ENCODE peak calls at places on chromosome 9, in nine cellular contexts. One of them, this sample, is unnamed.

GRCh38 chr9:79581388-79581787 is 9.6 kb downstream of the TLE4 start:
- DNase-seq in Panc1: no peak
- DNase-seq in heart left ventricle: no peak
- DNase-seq in stomach: peak
- DNase-seq in cardiac muscle cell: no peak
- DNase-seq in PC-9: no peak
- DNase-seq in lung: no peak
- DNase-seq in psoas muscle: no peak
- DNase-seq in neural progenitor cell: no peak
- DNase-seq in this sample: no peak

GRCh38 chr9:37906312-37907239 is 2.6 kb upstream of the SLC25A51 start:
- DNase-seq in psoas muscle: no peak
- DNase-seq in lung: no peak
- DNase-seq in cardiac muscle cell: no peak
- DNase-seq in Panc1: no peak
- DNase-seq in PC-9: no peak
- DNase-seq in neural progenitor cell: no peak
- DNase-seq in heart left ventricle: no peak
- DNase-seq in stomach: no peak
- DNase-seq in this sample: no peak

GRCh38 chr9:18359335-18359734 is 114.6 kb upstream of the ADAMTSL1 start:
- DNase-seq in heart left ventricle: no peak
- DNase-seq in Panc1: no peak
- DNase-seq in stomach: no peak
- DNase-seq in psoas muscle: no peak
- DNase-seq in lung: no peak
- DNase-seq in cardiac muscle cell: no peak
- DNase-seq in PC-9: no peak
- DNase-seq in neural progenitor cell: no peak
- DNase-seq in this sample: no peak

GRCh38 chr9:114811301-114811700 is 5.5 kb upstream of the TNFSF15 start:
- DNase-seq in stomach: peak
- DNase-seq in psoas muscle: no peak
- DNase-seq in cardiac muscle cell: no peak
- DNase-seq in neural progenitor cell: no peak
- DNase-seq in PC-9: no peak
- DNase-seq in lung: no peak
- DNase-seq in Panc1: no peak
- DNase-seq in heart left ventricle: no peak
- DNase-seq in this sample: no peak

GRCh38 chr9:38724749-38725148 is 4.8 kb upstream of the FAM240B start:
- DNase-seq in lung: no peak
- DNase-seq in Panc1: no peak
- DNase-seq in cardiac muscle cell: no peak
- DNase-seq in psoas muscle: no peak
- DNase-seq in PC-9: no peak
- DNase-seq in stomach: no peak
- DNase-seq in heart left ventricle: no peak
- DNase-seq in neural progenitor cell: no peak
- DNase-seq in this sample: no peak

GRCh38 chr9:114805670-114806551 is at the start of gene TNFSF15:
- DNase-seq in psoas muscle: peak
- DNase-seq in lung: peak
- DNase-seq in cardiac muscle cell: peak
- DNase-seq in heart left ventricle: no peak
- DNase-seq in Panc1: no peak
- DNase-seq in PC-9: peak
- DNase-seq in stomach: peak
- DNase-seq in neural progenitor cell: peak
- DNase-seq in this sample: no peak

GRCh38 chr9:137461663-137462395 is 2.7 kb upstream of the NSMF start:
- DNase-seq in Panc1: no peak
- DNase-seq in psoas muscle: peak
- DNase-seq in lung: peak
- DNase-seq in stomach: peak
- DNase-seq in neural progenitor cell: peak
- DNase-seq in PC-9: no peak
- DNase-seq in cardiac muscle cell: peak
- DNase-seq in heart left ventricle: peak
- DNase-seq in this sample: peak

GRCh38 chr9:16705121-16705604 is 165.3 kb downstream of the BNC2 start:
- DNase-seq in stomach: peak
- DNase-seq in lung: peak
- DNase-seq in psoas muscle: peak
- DNase-seq in heart left ventricle: peak
- DNase-seq in Panc1: peak
- DNase-seq in neural progenitor cell: peak
- DNase-seq in cardiac muscle cell: peak
- DNase-seq in PC-9: peak
- DNase-seq in this sample: peak

GRCh38 chr9:137089232-137089947 is 2.6 kb downstream of the MAN1B1 start:
- DNase-seq in stomach: no peak
- DNase-seq in lung: no peak
- DNase-seq in psoas muscle: no peak
- DNase-seq in heart left ventricle: no peak
- DNase-seq in cardiac muscle cell: no peak
- DNase-seq in PC-9: no peak
- DNase-seq in Panc1: no peak
- DNase-seq in neural progenitor cell: no peak
- DNase-seq in this sample: no peak

GRCh38 chr9:91978739-91979414 is 28.8 kb upstream of the ROR2 start:
- DNase-seq in psoas muscle: no peak
- DNase-seq in neural progenitor cell: peak
- DNase-seq in Panc1: no peak
- DNase-seq in cardiac muscle cell: peak
- DNase-seq in stomach: peak
- DNase-seq in PC-9: peak
- DNase-seq in lung: no peak
- DNase-seq in heart left ventricle: no peak
- DNase-seq in this sample: no peak

GRCh38 chr9:127133739-127134167 is 11.3 kb upstream of the ANGPTL2 start:
- DNase-seq in stomach: peak
- DNase-seq in heart left ventricle: peak
- DNase-seq in Panc1: no peak
- DNase-seq in neural progenitor cell: peak
- DNase-seq in lung: no peak
- DNase-seq in cardiac muscle cell: peak
- DNase-seq in PC-9: no peak
- DNase-seq in psoas muscle: peak
- DNase-seq in this sample: peak

GRCh38 chr9:136917902-136918301 is 26.6 kb downstream of the FBXW5 start:
- DNase-seq in neural progenitor cell: no peak
- DNase-seq in heart left ventricle: no peak
- DNase-seq in PC-9: no peak
- DNase-seq in Panc1: no peak
- DNase-seq in lung: no peak
- DNase-seq in cardiac muscle cell: no peak
- DNase-seq in psoas muscle: no peak
- DNase-seq in stomach: no peak
- DNase-seq in this sample: no peak

GRCh38 chr9:137445930-137446431 is 4.8 kb upstream of the ENTPD8 start:
- DNase-seq in heart left ventricle: no peak
- DNase-seq in psoas muscle: peak
- DNase-seq in lung: no peak
- DNase-seq in cardiac muscle cell: no peak
- DNase-seq in stomach: no peak
- DNase-seq in neural progenitor cell: no peak
- DNase-seq in Panc1: no peak
- DNase-seq in PC-9: no peak
- DNase-seq in this sample: no peak

GRCh38 chr9:89363311-89363670 is 45.0 kb downstream of the SECISBP2 start:
- DNase-seq in Panc1: no peak
- DNase-seq in PC-9: no peak
- DNase-seq in psoas muscle: no peak
- DNase-seq in stomach: no peak
- DNase-seq in cardiac muscle cell: no peak
- DNase-seq in heart left ventricle: peak
- DNase-seq in neural progenitor cell: no peak
- DNase-seq in lung: no peak
- DNase-seq in this sample: peak

GRCh38 chr9:109437286-109437685 is 60.8 kb downstream of the PTPN3 start:
- DNase-seq in psoas muscle: no peak
- DNase-seq in PC-9: no peak
- DNase-seq in cardiac muscle cell: no peak
- DNase-seq in heart left ventricle: peak
- DNase-seq in stomach: no peak
- DNase-seq in Panc1: no peak
- DNase-seq in lung: no peak
- DNase-seq in neural progenitor cell: no peak
- DNase-seq in this sample: no peak
- H3K27ac ChIP-seq in psoas muscle: peak
- H3K27ac ChIP-seq in PC-9: no peak
- H3K27ac ChIP-seq in cardiac muscle cell: peak
- H3K27ac ChIP-seq in heart left ventricle: peak
- H3K27ac ChIP-seq in stomach: no peak
- H3K27ac ChIP-seq in Panc1: no peak
- H3K27ac ChIP-seq in lung: no peak
- H3K27ac ChIP-seq in neural progenitor cell: no peak
- H3K27ac ChIP-seq in this sample: no peak

GRCh38 chr9:134325096-134325812 is 1.0 kb upstream of the RXRA start:
- DNase-seq in stomach: peak
- DNase-seq in PC-9: peak
- DNase-seq in lung: peak
- DNase-seq in Panc1: no peak
- DNase-seq in psoas muscle: peak
- DNase-seq in heart left ventricle: no peak
- DNase-seq in cardiac muscle cell: peak
- DNase-seq in neural progenitor cell: peak
- DNase-seq in this sample: peak

GRCh38 chr9:134323741-134324358 is 2.4 kb upstream of the RXRA start:
- DNase-seq in PC-9: peak
- DNase-seq in psoas muscle: peak
- DNase-seq in cardiac muscle cell: peak
- DNase-seq in lung: peak
- DNase-seq in heart left ventricle: no peak
- DNase-seq in stomach: peak
- DNase-seq in neural progenitor cell: no peak
- DNase-seq in Panc1: no peak
- DNase-seq in this sample: peak

GRCh38 chr9:134322781-134323241 is 3.4 kb upstream of the RXRA start:
- DNase-seq in psoas muscle: no peak
- DNase-seq in cardiac muscle cell: no peak
- DNase-seq in stomach: no peak
- DNase-seq in neural progenitor cell: no peak
- DNase-seq in PC-9: no peak
- DNase-seq in Panc1: no peak
- DNase-seq in heart left ventricle: no peak
- DNase-seq in lung: no peak
- DNase-seq in this sample: no peak

GRCh38 chr9:134325813-134326753 is at the start of gene RXRA:
- DNase-seq in heart left ventricle: peak
- DNase-seq in lung: peak
- DNase-seq in psoas muscle: peak
- DNase-seq in cardiac muscle cell: peak
- DNase-seq in PC-9: peak
- DNase-seq in neural progenitor cell: peak
- DNase-seq in Panc1: no peak
- DNase-seq in stomach: peak
- DNase-seq in this sample: no peak

DNA sequence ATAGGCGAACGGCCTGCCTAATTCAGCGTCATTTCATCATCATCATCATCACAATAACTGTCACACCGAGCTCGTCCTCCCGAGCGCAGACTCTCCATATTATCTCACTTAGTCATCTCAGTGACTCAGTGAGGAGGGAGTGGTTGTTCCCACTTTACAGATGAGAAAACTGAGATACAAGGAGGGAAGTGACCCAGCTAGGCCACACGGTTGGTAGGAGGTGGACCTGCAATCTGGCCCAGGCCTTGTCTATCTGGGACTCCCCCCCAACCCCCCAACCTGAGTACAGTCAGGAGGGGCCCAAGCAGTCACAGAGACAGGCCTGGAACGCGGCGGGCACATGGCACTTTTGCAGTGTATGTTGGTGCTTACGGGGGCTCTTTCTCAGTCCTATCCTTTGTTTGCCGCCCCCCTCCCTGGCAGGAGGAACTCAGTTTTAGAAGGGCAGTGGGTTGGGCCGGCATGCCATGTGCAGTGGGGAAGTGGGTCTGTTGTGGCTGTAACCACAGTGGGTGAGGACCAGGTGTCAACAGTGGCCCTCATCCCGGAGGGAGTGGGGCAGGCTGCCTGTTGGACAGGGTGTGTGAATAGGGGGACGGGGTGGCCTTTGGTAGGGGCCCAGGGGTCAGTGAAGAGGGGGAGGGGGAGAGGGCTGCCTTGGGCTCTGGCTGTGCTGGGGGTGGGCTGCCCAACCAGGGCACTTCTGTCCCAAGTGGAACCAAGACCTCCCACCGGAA is 1.7 kb upstream of the RXRA start:
- DNase-seq in neural progenitor cell: no peak
- DNase-seq in lung: no peak
- DNase-seq in Panc1: no peak
- DNase-seq in cardiac muscle cell: no peak
- DNase-seq in stomach: no peak
- DNase-seq in psoas muscle: peak
- DNase-seq in heart left ventricle: no peak
- DNase-seq in PC-9: no peak
- DNase-seq in this sample: no peak
- H3K4me3 ChIP-seq in neural progenitor cell: peak
- H3K4me3 ChIP-seq in lung: no peak
- H3K4me3 ChIP-seq in Panc1: peak
- H3K4me3 ChIP-seq in cardiac muscle cell: no peak
- H3K4me3 ChIP-seq in stomach: peak
- H3K4me3 ChIP-seq in psoas muscle: peak
- H3K4me3 ChIP-seq in heart left ventricle: peak
- H3K4me3 ChIP-seq in PC-9: peak
- H3K4me3 ChIP-seq in this sample: peak

DNA sequence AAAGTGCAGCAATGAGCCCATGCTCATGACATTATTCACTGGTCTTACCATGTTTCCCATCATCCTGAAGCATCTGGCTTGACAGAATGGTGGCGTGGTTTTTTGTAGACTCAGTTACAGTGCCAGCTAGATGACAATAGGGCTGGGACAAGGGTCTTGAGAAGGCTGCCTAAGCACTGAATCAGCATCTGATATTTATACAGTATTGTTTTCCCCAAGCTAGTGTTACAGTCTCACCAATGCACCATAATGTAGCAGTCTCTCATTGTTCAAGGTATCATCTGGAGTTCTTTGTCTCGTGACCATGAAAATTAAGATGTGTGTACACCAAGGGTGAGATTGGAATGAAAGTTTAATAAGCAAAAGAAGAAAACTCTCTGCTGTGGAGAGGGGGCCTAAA is 19.0 kb upstream of the GGTA1 start:
- DNase-seq in PC-9: no peak
- DNase-seq in psoas muscle: no peak
- DNase-seq in heart left ventricle: no peak
- DNase-seq in cardiac muscle cell: no peak
- DNase-seq in stomach: no peak
- DNase-seq in neural progenitor cell: no peak
- DNase-seq in Panc1: no peak
- DNase-seq in lung: no peak
- DNase-seq in this sample: no peak
- TF ChIP-seq CTCF in PC-9: no peak
- TF ChIP-seq CTCF in psoas muscle: no peak
- TF ChIP-seq CTCF in heart left ventricle: no peak
- TF ChIP-seq CTCF in cardiac muscle cell: no peak
- TF ChIP-seq CTCF in stomach: no peak
- TF ChIP-seq CTCF in neural progenitor cell: no peak
- TF ChIP-seq CTCF in Panc1: no peak
- TF ChIP-seq CTCF in lung: no peak
- TF ChIP-seq CTCF in this sample: no peak

DNA sequence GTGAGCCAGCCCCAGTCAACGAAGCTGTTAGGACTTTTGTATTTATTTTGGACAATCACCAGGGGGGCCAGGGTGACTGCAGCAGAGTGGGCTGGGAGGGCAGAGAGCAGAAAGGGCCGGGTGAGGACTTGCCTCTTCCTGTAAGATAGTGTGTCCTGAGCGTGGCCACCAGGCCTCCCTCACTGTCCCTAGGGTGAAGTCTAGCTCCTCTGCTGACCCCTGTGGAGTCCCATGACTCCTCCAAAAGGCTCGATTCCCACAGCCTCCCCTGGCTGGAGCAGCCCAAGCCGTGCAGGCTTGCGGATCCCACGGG is 147.8 kb downstream of the RXRA start:
- DNase-seq in psoas muscle: no peak
- DNase-seq in cardiac muscle cell: no peak
- DNase-seq in neural progenitor cell: no peak
- DNase-seq in lung: no peak
- DNase-seq in Panc1: no peak
- DNase-seq in PC-9: no peak
- DNase-seq in stomach: no peak
- DNase-seq in heart left ventricle: peak
- DNase-seq in this sample: no peak
- H3K27ac ChIP-seq in psoas muscle: peak
- H3K27ac ChIP-seq in cardiac muscle cell: no peak
- H3K27ac ChIP-seq in neural progenitor cell: no peak
- H3K27ac ChIP-seq in lung: no peak
- H3K27ac ChIP-seq in Panc1: no peak
- H3K27ac ChIP-seq in PC-9: no peak
- H3K27ac ChIP-seq in stomach: peak
- H3K27ac ChIP-seq in heart left ventricle: peak
- H3K27ac ChIP-seq in this sample: peak